ENCODE peak calls at places on chromosome 17, in seven cellular contexts. One of them, this sample, is unnamed. For H3K4me1, the result is how much of the 10 kb centered on the place peaks cover.

GRCh38 chr17:74520790-74521480 is 10.3 kb downstream of the CD300LB start:
- DNase-seq in A673: no peak
- DNase-seq in mesenchymal stem cell: no peak
- DNase-seq in GM23338: no peak
- DNase-seq in CD4-positive, CD25-positive, alpha-beta regulatory T cell: no peak
- DNase-seq in effector memory CD4-positive, alpha-beta T cell: no peak
- DNase-seq in mammary epithelial cell: no peak
- DNase-seq in this sample: no peak

GRCh38 chr17:4974064-4974670 is 6.5 kb upstream of the SPAG7 start:
- DNase-seq in mammary epithelial cell: no peak
- DNase-seq in CD4-positive, CD25-positive, alpha-beta regulatory T cell: no peak
- DNase-seq in A673: no peak
- DNase-seq in GM23338: no peak
- DNase-seq in effector memory CD4-positive, alpha-beta T cell: no peak
- DNase-seq in mesenchymal stem cell: no peak
- DNase-seq in this sample: no peak

GRCh38 chr17:67696347-67696746 is 21.4 kb upstream of the NOL11 start:
- DNase-seq in mammary epithelial cell: no peak
- DNase-seq in mesenchymal stem cell: no peak
- DNase-seq in effector memory CD4-positive, alpha-beta T cell: no peak
- DNase-seq in CD4-positive, CD25-positive, alpha-beta regulatory T cell: no peak
- DNase-seq in GM23338: no peak
- DNase-seq in A673: no peak
- DNase-seq in this sample: no peak

GRCh38 chr17:31490019-31490383 is 98.5 kb downstream of the RAB11FIP4 start:
- DNase-seq in effector memory CD4-positive, alpha-beta T cell: no peak
- DNase-seq in GM23338: peak
- DNase-seq in A673: no peak
- DNase-seq in mammary epithelial cell: no peak
- DNase-seq in mesenchymal stem cell: no peak
- DNase-seq in CD4-positive, CD25-positive, alpha-beta regulatory T cell: no peak
- DNase-seq in this sample: no peak

GRCh38 chr17:32016231-32016630 is 9.0 kb downstream of the LRRC37B start:
- DNase-seq in mammary epithelial cell: no peak
- DNase-seq in mesenchymal stem cell: no peak
- DNase-seq in A673: no peak
- DNase-seq in CD4-positive, CD25-positive, alpha-beta regulatory T cell: no peak
- DNase-seq in effector memory CD4-positive, alpha-beta T cell: no peak
- DNase-seq in GM23338: no peak
- DNase-seq in this sample: no peak

GRCh38 chr17:37124825-37125181 is 176.0 kb downstream of the AATF start:
- DNase-seq in GM23338: no peak
- DNase-seq in mammary epithelial cell: no peak
- DNase-seq in mesenchymal stem cell: no peak
- DNase-seq in effector memory CD4-positive, alpha-beta T cell: no peak
- DNase-seq in CD4-positive, CD25-positive, alpha-beta regulatory T cell: no peak
- DNase-seq in A673: no peak
- DNase-seq in this sample: no peak

GRCh38 chr17:38418069-38418692 is 10.1 kb upstream of the ARHGAP23 start:
- DNase-seq in effector memory CD4-positive, alpha-beta T cell: no peak
- DNase-seq in mammary epithelial cell: no peak
- DNase-seq in GM23338: no peak
- DNase-seq in mesenchymal stem cell: no peak
- DNase-seq in CD4-positive, CD25-positive, alpha-beta regulatory T cell: no peak
- DNase-seq in A673: no peak
- DNase-seq in this sample: no peak

GRCh38 chr17:67700037-67700436 is 17.7 kb upstream of the NOL11 start:
- DNase-seq in mammary epithelial cell: no peak
- DNase-seq in mesenchymal stem cell: no peak
- DNase-seq in A673: no peak
- DNase-seq in GM23338: no peak
- DNase-seq in CD4-positive, CD25-positive, alpha-beta regulatory T cell: no peak
- DNase-seq in effector memory CD4-positive, alpha-beta T cell: no peak
- DNase-seq in this sample: no peak

GRCh38 chr17:3965123-3965800 is 1.0 kb upstream of the ATP2A3 start:
- DNase-seq in GM23338: peak
- DNase-seq in mesenchymal stem cell: peak
- DNase-seq in A673: peak
- DNase-seq in effector memory CD4-positive, alpha-beta T cell: peak
- DNase-seq in CD4-positive, CD25-positive, alpha-beta regulatory T cell: peak
- DNase-seq in mammary epithelial cell: peak
- DNase-seq in this sample: no peak

GRCh38 chr17:75542728-75543336 is 17.3 kb downstream of the LLGL2 start:
- DNase-seq in GM23338: no peak
- DNase-seq in CD4-positive, CD25-positive, alpha-beta regulatory T cell: no peak
- DNase-seq in mammary epithelial cell: no peak
- DNase-seq in A673: no peak
- DNase-seq in effector memory CD4-positive, alpha-beta T cell: no peak
- DNase-seq in mesenchymal stem cell: no peak
- DNase-seq in this sample: no peak

GRCh38 chr17:43033947-43034622 is 9.1 kb downstream of the RND2 start:
- DNase-seq in A673: no peak
- DNase-seq in mesenchymal stem cell: no peak
- DNase-seq in CD4-positive, CD25-positive, alpha-beta regulatory T cell: no peak
- DNase-seq in GM23338: peak
- DNase-seq in mammary epithelial cell: no peak
- DNase-seq in effector memory CD4-positive, alpha-beta T cell: no peak
- DNase-seq in this sample: no peak

GRCh38 chr17:7220593-7221280 is 999 bp downstream of the ACADVL start:
- DNase-seq in CD4-positive, CD25-positive, alpha-beta regulatory T cell: peak
- DNase-seq in A673: peak
- DNase-seq in mesenchymal stem cell: peak
- DNase-seq in mammary epithelial cell: peak
- DNase-seq in effector memory CD4-positive, alpha-beta T cell: peak
- DNase-seq in GM23338: peak
- DNase-seq in this sample: no peak

GRCh38 chr17:80545499-80545826 is 825 bp downstream of the RPTOR start:
- DNase-seq in mesenchymal stem cell: peak
- DNase-seq in A673: peak
- DNase-seq in CD4-positive, CD25-positive, alpha-beta regulatory T cell: no peak
- DNase-seq in GM23338: peak
- DNase-seq in effector memory CD4-positive, alpha-beta T cell: no peak
- DNase-seq in mammary epithelial cell: peak
- DNase-seq in this sample: no peak

GRCh38 chr17:45432405-45433113 is at the start of gene ARHGAP27:
- DNase-seq in effector memory CD4-positive, alpha-beta T cell: no peak
- DNase-seq in A673: no peak
- DNase-seq in GM23338: peak
- DNase-seq in mammary epithelial cell: peak
- DNase-seq in mesenchymal stem cell: peak
- DNase-seq in CD4-positive, CD25-positive, alpha-beta regulatory T cell: no peak
- DNase-seq in this sample: no peak

GRCh38 chr17:19996502-19996901 is 12.7 kb upstream of the SPECC1 start:
- DNase-seq in CD4-positive, CD25-positive, alpha-beta regulatory T cell: no peak
- DNase-seq in mesenchymal stem cell: no peak
- DNase-seq in mammary epithelial cell: no peak
- DNase-seq in effector memory CD4-positive, alpha-beta T cell: no peak
- DNase-seq in GM23338: peak
- DNase-seq in A673: no peak
- DNase-seq in this sample: no peak

GRCh38 chr17:9942885-9943284 is 37.8 kb upstream of the RCVRN start:
- DNase-seq in A673: no peak
- DNase-seq in mesenchymal stem cell: no peak
- DNase-seq in mammary epithelial cell: no peak
- DNase-seq in effector memory CD4-positive, alpha-beta T cell: no peak
- DNase-seq in GM23338: no peak
- DNase-seq in CD4-positive, CD25-positive, alpha-beta regulatory T cell: no peak
- DNase-seq in this sample: no peak

GRCh38 chr17:20988001-20988641 is 54.7 kb downstream of the USP22 start:
- DNase-seq in mesenchymal stem cell: no peak
- DNase-seq in effector memory CD4-positive, alpha-beta T cell: no peak
- DNase-seq in A673: no peak
- DNase-seq in GM23338: no peak
- DNase-seq in mammary epithelial cell: no peak
- DNase-seq in CD4-positive, CD25-positive, alpha-beta regulatory T cell: no peak
- DNase-seq in this sample: no peak

GRCh38 chr17:76276461-76277299 is 11.5 kb downstream of the UBALD2 start:
- DNase-seq in mammary epithelial cell: no peak
- DNase-seq in GM23338: no peak
- DNase-seq in mesenchymal stem cell: peak
- DNase-seq in A673: no peak
- DNase-seq in CD4-positive, CD25-positive, alpha-beta regulatory T cell: no peak
- DNase-seq in effector memory CD4-positive, alpha-beta T cell: no peak
- DNase-seq in this sample: no peak

GRCh38 chr17:17749025-17749772 is 67.9 kb downstream of the RAI1 start:
- DNase-seq in mesenchymal stem cell: no peak
- DNase-seq in mammary epithelial cell: no peak
- DNase-seq in effector memory CD4-positive, alpha-beta T cell: no peak
- DNase-seq in GM23338: peak
- DNase-seq in A673: peak
- DNase-seq in CD4-positive, CD25-positive, alpha-beta regulatory T cell: no peak
- DNase-seq in this sample: no peak

GRCh38 chr17:17751489-17751995 is 70.3 kb downstream of the RAI1 start:
- DNase-seq in A673: no peak
- DNase-seq in effector memory CD4-positive, alpha-beta T cell: no peak
- DNase-seq in GM23338: no peak
- DNase-seq in mesenchymal stem cell: no peak
- DNase-seq in mammary epithelial cell: no peak
- DNase-seq in CD4-positive, CD25-positive, alpha-beta regulatory T cell: no peak
- DNase-seq in this sample: no peak

GRCh38 chr17:17749921-17750320 is 68.7 kb downstream of the RAI1 start:
- DNase-seq in CD4-positive, CD25-positive, alpha-beta regulatory T cell: peak
- DNase-seq in mesenchymal stem cell: peak
- DNase-seq in effector memory CD4-positive, alpha-beta T cell: peak
- DNase-seq in GM23338: peak
- DNase-seq in mammary epithelial cell: peak
- DNase-seq in A673: peak
- DNase-seq in this sample: no peak

GRCh38 chr17:17751996-17752821 is 71.0 kb downstream of the RAI1 start:
- DNase-seq in CD4-positive, CD25-positive, alpha-beta regulatory T cell: peak
- DNase-seq in mammary epithelial cell: peak
- DNase-seq in mesenchymal stem cell: peak
- DNase-seq in A673: peak
- DNase-seq in GM23338: peak
- DNase-seq in effector memory CD4-positive, alpha-beta T cell: peak
- DNase-seq in this sample: peak

DNA sequence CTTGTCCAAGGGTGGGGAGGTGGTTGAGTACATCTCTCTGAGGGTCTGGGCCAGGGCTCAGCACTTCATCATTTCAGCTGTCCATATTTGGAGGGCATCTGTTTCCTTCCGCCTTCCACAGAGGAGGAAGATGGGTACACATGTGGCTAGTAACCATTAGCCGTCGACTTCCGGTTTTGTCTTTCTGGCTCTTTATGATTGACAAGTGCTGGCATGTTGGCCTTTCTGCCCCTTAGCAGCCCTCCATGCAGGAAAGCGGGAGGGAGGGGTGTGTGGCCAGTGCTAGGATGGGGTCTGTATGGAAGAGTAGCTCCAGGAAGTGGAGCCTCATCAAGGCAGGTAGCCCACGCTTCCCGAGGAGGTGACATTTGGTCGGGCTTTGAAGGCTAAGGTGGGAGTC is 69.6 kb downstream of the RAI1 start:
- DNase-seq in mesenchymal stem cell: no peak
- DNase-seq in GM23338: no peak
- DNase-seq in effector memory CD4-positive, alpha-beta T cell: peak
- DNase-seq in CD4-positive, CD25-positive, alpha-beta regulatory T cell: peak
- DNase-seq in mammary epithelial cell: no peak
- DNase-seq in A673: no peak
- DNase-seq in this sample: no peak
- H3K4me1 ChIP-seq in mesenchymal stem cell: under half
- H3K4me1 ChIP-seq in GM23338: under half
- H3K4me1 ChIP-seq in effector memory CD4-positive, alpha-beta T cell: under half
- H3K4me1 ChIP-seq in CD4-positive, CD25-positive, alpha-beta regulatory T cell: half or more
- H3K4me1 ChIP-seq in mammary epithelial cell: half or more
- H3K4me1 ChIP-seq in A673: half or more
- H3K4me1 ChIP-seq in this sample: under half

DNA sequence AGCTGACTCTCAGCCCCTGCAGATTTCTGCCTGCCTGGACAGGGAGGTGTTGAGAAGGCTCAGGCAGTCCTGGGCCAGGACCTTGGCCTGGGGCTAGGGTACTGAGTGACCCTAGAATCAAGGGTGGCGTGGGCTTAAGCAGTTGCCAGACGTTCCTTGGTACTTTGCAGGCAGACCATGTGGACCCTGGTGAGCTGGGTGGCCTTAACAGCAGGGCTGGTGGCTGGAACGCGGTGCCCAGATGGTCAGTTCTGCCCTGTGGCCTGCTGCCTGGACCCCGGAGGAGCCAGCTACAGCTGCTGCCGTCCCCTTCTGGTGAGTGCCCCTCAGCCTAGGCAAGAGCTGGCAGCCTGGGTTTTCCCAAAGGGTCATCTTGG is 3.9 kb downstream of the GRN start:
- DNase-seq in A673: no peak
- DNase-seq in CD4-positive, CD25-positive, alpha-beta regulatory T cell: no peak
- DNase-seq in effector memory CD4-positive, alpha-beta T cell: no peak
- DNase-seq in mesenchymal stem cell: no peak
- DNase-seq in GM23338: no peak
- DNase-seq in mammary epithelial cell: no peak
- DNase-seq in this sample: no peak
- H3K27ac ChIP-seq in A673: no peak
- H3K27ac ChIP-seq in CD4-positive, CD25-positive, alpha-beta regulatory T cell: no peak
- H3K27ac ChIP-seq in effector memory CD4-positive, alpha-beta T cell: no peak
- H3K27ac ChIP-seq in mesenchymal stem cell: no peak
- H3K27ac ChIP-seq in GM23338: no peak
- H3K27ac ChIP-seq in mammary epithelial cell: peak
- H3K27ac ChIP-seq in this sample: no peak

GRCh38 chr17:78343099-78343432 is 16.8 kb downstream of the SOCS3 start:
- DNase-seq in effector memory CD4-positive, alpha-beta T cell: no peak
- DNase-seq in CD4-positive, CD25-positive, alpha-beta regulatory T cell: no peak
- DNase-seq in mammary epithelial cell: peak
- DNase-seq in GM23338: peak
- DNase-seq in A673: no peak
- DNase-seq in mesenchymal stem cell: peak
- DNase-seq in this sample: peak
- H3K4me3 ChIP-seq in effector memory CD4-positive, alpha-beta T cell: peak
- H3K4me3 ChIP-seq in CD4-positive, CD25-positive, alpha-beta regulatory T cell: peak
- H3K4me3 ChIP-seq in mammary epithelial cell: no peak
- H3K4me3 ChIP-seq in GM23338: peak
- H3K4me3 ChIP-seq in A673: no peak
- H3K4me3 ChIP-seq in mesenchymal stem cell: peak
- H3K4me3 ChIP-seq in this sample: peak

GRCh38 chr17:29594441-29595090 is 1.6 kb downstream of the ANKRD13B start:
- DNase-seq in A673: no peak
- DNase-seq in effector memory CD4-positive, alpha-beta T cell: no peak
- DNase-seq in CD4-positive, CD25-positive, alpha-beta regulatory T cell: no peak
- DNase-seq in GM23338: no peak
- DNase-seq in mesenchymal stem cell: no peak
- DNase-seq in mammary epithelial cell: no peak
- DNase-seq in this sample: no peak
- H3K4me1 ChIP-seq in A673: half or more
- H3K4me1 ChIP-seq in effector memory CD4-positive, alpha-beta T cell: under half
- H3K4me1 ChIP-seq in CD4-positive, CD25-positive, alpha-beta regulatory T cell: under half
- H3K4me1 ChIP-seq in GM23338: half or more
- H3K4me1 ChIP-seq in mesenchymal stem cell: half or more
- H3K4me1 ChIP-seq in mammary epithelial cell: under half
- H3K4me1 ChIP-seq in this sample: under half

DNA sequence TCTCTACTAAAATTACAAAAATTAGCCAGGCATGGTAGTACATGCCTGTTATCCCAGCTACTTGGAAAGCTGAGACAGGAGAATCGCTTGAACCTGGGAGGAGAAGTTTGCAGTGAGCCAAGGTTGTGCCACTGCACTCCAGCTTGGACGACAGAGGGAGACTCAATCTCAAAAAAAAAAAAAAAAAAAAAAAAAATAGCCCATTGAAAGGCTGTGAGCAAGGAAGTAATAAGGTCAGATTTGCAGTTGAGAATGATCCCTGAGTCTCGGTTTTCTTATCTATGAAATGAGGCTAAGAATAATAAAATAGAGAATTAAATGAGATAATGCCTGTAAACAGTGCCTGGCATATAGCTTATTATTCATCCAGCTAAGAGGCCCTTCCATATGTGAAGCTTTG is 1.3 kb upstream of the PDK2 start:
- DNase-seq in A673: no peak
- DNase-seq in CD4-positive, CD25-positive, alpha-beta regulatory T cell: no peak
- DNase-seq in mesenchymal stem cell: no peak
- DNase-seq in mammary epithelial cell: peak
- DNase-seq in effector memory CD4-positive, alpha-beta T cell: no peak
- DNase-seq in GM23338: no peak
- DNase-seq in this sample: no peak
- H3K27ac ChIP-seq in A673: no peak
- H3K27ac ChIP-seq in CD4-positive, CD25-positive, alpha-beta regulatory T cell: peak
- H3K27ac ChIP-seq in mesenchymal stem cell: no peak
- H3K27ac ChIP-seq in mammary epithelial cell: no peak
- H3K27ac ChIP-seq in effector memory CD4-positive, alpha-beta T cell: peak
- H3K27ac ChIP-seq in GM23338: no peak
- H3K27ac ChIP-seq in this sample: peak